ENCODE peak calls at places on chromosomes 11 and 22, in ten cellular contexts. U, P, V, E, L, F, S, M, J and A are unnamed samples.
A peak's percentile ranks its signal among the peaks of the same experiment; 100 is the strongest.

GRCh38 chr11:69471329-69472052 is 10.0 kb upstream of the LINC01488 start:
- DNase-seq in U (no peak), P (no peak), V (peak; percentile 35), E (peak; percentile 54), L (no peak), F (peak; percentile 61), S (no peak), M (no peak), J (no peak), A (no peak)

GRCh38 chr11:9001736-9002135 is 2.1 kb downstream of the NRIP3 start:
- DNase-seq in U (peak; percentile 38), P (peak; percentile 40), V (no peak), E (no peak), L (no peak), F (peak; percentile 95), S (no peak), M (no peak), J (no peak), A (no peak)

GRCh38 chr11:23280088-23280487 is 419.8 kb upstream of the CCDC179 start:
- DNase-seq in U (no peak), P (no peak), V (no peak), E (no peak), L (no peak), F (peak; percentile 76), S (no peak), M (no peak), J (no peak), A (no peak)

GRCh38 chr11:23010790-23011340 is 150.6 kb upstream of the CCDC179 start:
- DNase-seq in U (peak; percentile 82), P (no peak), V (no peak), E (no peak), L (no peak), F (no peak), S (no peak), M (no peak), J (no peak), A (peak; percentile 35)

GRCh38 chr22:30325065-30325720 is 1.5 kb downstream of the TBC1D10A start:
- DNase-seq in U (peak; percentile 47), P (peak; percentile 78), V (no peak), E (no peak), L (peak; percentile 65), F (peak; percentile 90), S (peak; percentile 54), M (peak; percentile 65), J (peak; percentile 55), A (peak; percentile 45)

GRCh38 chr11:48083427-48083826 is 103.1 kb downstream of the PTPRJ start:
- DNase-seq in U (no peak), P (no peak), V (no peak), E (no peak), L (no peak), F (peak; percentile 13), S (no peak), M (no peak), J (no peak), A (no peak)

GRCh38 chr22:46766611-46767010 is 4.2 kb downstream of the TBC1D22A start:
- DNase-seq in U (no peak), P (no peak), V (no peak), E (peak; percentile 17), L (no peak), F (no peak), S (no peak), M (no peak), J (no peak), A (no peak)

GRCh38 chr22:39947488-39948216 is 12.5 kb upstream of the TMA7B start:
- DNase-seq in U (no peak), P (peak; percentile 85), V (no peak), E (no peak), L (no peak), F (no peak), S (no peak), M (no peak), J (no peak), A (no peak)

GRCh38 chr11:116715383-116715782 is 57.4 kb downstream of the BUD13 start:
- DNase-seq in U (no peak), P (no peak), V (no peak), E (no peak), L (no peak), F (no peak), S (no peak), M (no peak), J (no peak), A (no peak)

GRCh38 chr11:10349806-10350205 is 44.9 kb downstream of the ADM start:
- DNase-seq in U (no peak), P (no peak), V (no peak), E (no peak), L (no peak), F (no peak), S (no peak), M (no peak), J (no peak), A (no peak)

GRCh38 chr11:10612217-10612862 is 43.9 kb upstream of the LYVE1 start:
- DNase-seq in U (no peak), P (no peak), V (no peak), E (no peak), L (no peak), F (no peak), S (no peak), M (no peak), J (no peak), A (no peak)

GRCh38 chr11:33191456-33191855 is 30.2 kb upstream of the CSTF3 start:
- DNase-seq in U (no peak), P (no peak), V (no peak), E (no peak), L (no peak), F (peak; percentile 82), S (no peak), M (no peak), J (no peak), A (no peak)

GRCh38 chr11:59810911-59811259 is 307 bp upstream of the MRPL16 start:
- DNase-seq in U (no peak), P (no peak), V (no peak), E (no peak), L (no peak), F (no peak), S (no peak), M (no peak), J (no peak), A (no peak)

GRCh38 chr11:106853850-106854401 is 164.3 kb downstream of the GUCY1A2 start:
- DNase-seq in U (no peak), P (no peak), V (no peak), E (peak; percentile 39), L (no peak), F (no peak), S (no peak), M (no peak), J (no peak), A (no peak)

GRCh38 chr11:35491231-35491871 is 34.1 kb downstream of the PAMR1 start:
- DNase-seq in U (no peak), P (no peak), V (no peak), E (no peak), L (no peak), F (peak; percentile 96), S (peak; percentile 26), M (no peak), J (no peak), A (no peak)

GRCh38 chr11:86116386-86116726 is 47.5 kb upstream of the PICALM start:
- DNase-seq in U (peak; percentile 18), P (no peak), V (no peak), E (no peak), L (no peak), F (peak; percentile 98), S (peak; percentile 52), M (no peak), J (no peak), A (no peak)

GRCh38 chr11:82862379-82862778 is 37.9 kb downstream of the PRCP start:
- DNase-seq in U (no peak), P (no peak), V (no peak), E (no peak), L (no peak), F (no peak), S (no peak), M (no peak), J (no peak), A (no peak)

GRCh38 chr11:110335358-110335757 is 38.9 kb upstream of the RDX start:
- DNase-seq in U (no peak), P (no peak), V (no peak), E (no peak), L (no peak), F (no peak), S (no peak), M (no peak), J (no peak), A (no peak)

GRCh38 chr11:33542921-33543320 is 157.7 kb downstream of the C11orf91 start:
- DNase-seq in U (peak; percentile 67), P (peak; percentile 46), V (no peak), E (no peak), L (peak; percentile 17), F (peak; percentile 40), S (peak; percentile 55), M (peak; percentile 33), J (peak; percentile 39), A (no peak)

GRCh38 chr11:57762235-57762866 is 749 bp downstream of the CTNND1 start:
- DNase-seq in U (peak; percentile 37), P (no peak), V (no peak), E (no peak), L (peak; percentile 24), F (no peak), S (no peak), M (no peak), J (no peak), A (no peak)

GRCh38 chr11:15568440-15568839 is 453.7 kb downstream of the INSC start:
- DNase-seq in U (no peak), P (no peak), V (no peak), E (no peak), L (no peak), F (no peak), S (no peak), M (no peak), J (no peak), A (no peak)

GRCh38 chr22:45163417-45164216 is at the start of gene NUP50:
- DNase-seq in U (peak; percentile 96), P (peak; percentile 97), V (peak; percentile 99), E (peak; percentile 98), L (peak; percentile 93), F (peak; percentile 96), S (peak; percentile 94), M (peak; percentile 88), J (peak; percentile 96), A (peak; percentile 97)
- TF ChIP-seq POLR2A in U (peak; percentile 83), P (peak; percentile 63), V (no peak), E (no peak), L (peak; percentile 83), F (peak; percentile 92), S (peak; percentile 57), M (peak; percentile 73), J (peak; percentile 90), A (peak; percentile 94)

GRCh38 chr11:123559418-123559817 is 95.0 kb downstream of the SCN3B start:
- DNase-seq in U (no peak), P (no peak), V (no peak), E (no peak), L (no peak), F (peak; percentile 36), S (no peak), M (no peak), J (no peak), A (no peak)
- H3K4me3 ChIP-seq in U (no peak overlapping the region), P (peak overlapping the region; percentile 35), V (peak overlapping the region; percentile 28), E (no peak overlapping the region), L (peak overlapping the region; percentile 30), F (no peak overlapping the region), S (no peak overlapping the region), M (peak overlapping the region; percentile 15), J (peak overlapping the region; percentile 61), A (no peak overlapping the region)

GRCh38 chr11:123298488-123299447 is 103.7 kb upstream of the CLMP start:
- DNase-seq in U (no peak), P (no peak), V (no peak), E (no peak), L (no peak), F (no peak), S (no peak), M (no peak), J (no peak), A (no peak)
- TF ChIP-seq POLR2A in U (no peak), P (no peak), V (no peak), E (no peak), L (no peak), F (no peak), S (no peak), M (no peak), J (no peak), A (no peak)

GRCh38 chr22:17481424-17481823 is 81.9 kb upstream of the SLC25A18 start:
- DNase-seq in U (no peak), P (no peak), V (no peak), E (no peak), L (no peak), F (no peak), S (no peak), M (no peak), J (no peak), A (no peak)
- H3K4me3 ChIP-seq in U (no peak overlapping the region), P (no peak overlapping the region), V (no peak overlapping the region), E (no peak overlapping the region), L (no peak overlapping the region), F (no peak overlapping the region), S (no peak overlapping the region), M (no peak overlapping the region), J (no peak overlapping the region), A (no peak overlapping the region)